ENCODE peak calls at places on chromosomes 3 and 15, in four cellular contexts. One of them, this sample, is unnamed. For H3K4me1, the result is how much of the 10 kb centered on the place peaks cover.

GRCh38 chr3:19888428-19889152 is 45.4 kb downstream of the EFHB start:
- DNase-seq in endothelial cell of umbilical vein: peak
- DNase-seq in GM12878: no peak
- DNase-seq in OCI-LY7: no peak
- DNase-seq in this sample: no peak

GRCh38 chr15:74776851-74777768 is 4.8 kb upstream of the CSK start:
- DNase-seq in OCI-LY7: peak
- DNase-seq in endothelial cell of umbilical vein: peak
- DNase-seq in GM12878: peak
- DNase-seq in this sample: no peak

GRCh38 chr3:162436826-162437225 is 940.2 kb downstream of the OTOL1 start:
- DNase-seq in OCI-LY7: no peak
- DNase-seq in endothelial cell of umbilical vein: no peak
- DNase-seq in GM12878: no peak
- DNase-seq in this sample: no peak

GRCh38 chr15:66483131-66483566 is 14.4 kb downstream of the SNAPC5 start:
- DNase-seq in endothelial cell of umbilical vein: no peak
- DNase-seq in GM12878: no peak
- DNase-seq in OCI-LY7: no peak
- DNase-seq in this sample: peak

GRCh38 chr15:67931861-67932260 is 92.0 kb upstream of the RNU6-1 start:
- DNase-seq in endothelial cell of umbilical vein: no peak
- DNase-seq in GM12878: no peak
- DNase-seq in OCI-LY7: no peak
- DNase-seq in this sample: peak

GRCh38 chr3:8512234-8512633 is 10.6 kb downstream of the LMCD1 start:
- DNase-seq in GM12878: no peak
- DNase-seq in endothelial cell of umbilical vein: no peak
- DNase-seq in OCI-LY7: no peak
- DNase-seq in this sample: no peak

GRCh38 chr3:18919158-18919557 is 229.2 kb upstream of the KCNH8 start:
- DNase-seq in OCI-LY7: no peak
- DNase-seq in endothelial cell of umbilical vein: no peak
- DNase-seq in GM12878: no peak
- DNase-seq in this sample: no peak

GRCh38 chr15:48855501-48856440 is 22.2 kb upstream of the EID1 start:
- DNase-seq in endothelial cell of umbilical vein: peak
- DNase-seq in GM12878: no peak
- DNase-seq in OCI-LY7: no peak
- DNase-seq in this sample: peak

GRCh38 chr15:101242999-101243336 is 8.9 kb downstream of the CHSY1 start:
- DNase-seq in GM12878: no peak
- DNase-seq in OCI-LY7: no peak
- DNase-seq in endothelial cell of umbilical vein: peak
- DNase-seq in this sample: no peak

GRCh38 chr3:28972921-28973320 is 307.9 kb upstream of the RBMS3 start:
- DNase-seq in endothelial cell of umbilical vein: no peak
- DNase-seq in OCI-LY7: no peak
- DNase-seq in GM12878: no peak
- DNase-seq in this sample: peak

GRCh38 chr3:46162975-46163550 is 45.0 kb downstream of the CCR1 start:
- DNase-seq in OCI-LY7: no peak
- DNase-seq in GM12878: no peak
- DNase-seq in endothelial cell of umbilical vein: no peak
- DNase-seq in this sample: no peak

GRCh38 chr15:68479870-68480269 is 47.9 kb upstream of the ITGA11 start:
- DNase-seq in GM12878: no peak
- DNase-seq in endothelial cell of umbilical vein: no peak
- DNase-seq in OCI-LY7: no peak
- DNase-seq in this sample: no peak

GRCh38 chr3:12706504-12707253 is 42.8 kb upstream of the RAF1 start:
- DNase-seq in GM12878: peak
- DNase-seq in OCI-LY7: peak
- DNase-seq in endothelial cell of umbilical vein: peak
- DNase-seq in this sample: peak

GRCh38 chr15:84797212-84797611 is 19.9 kb upstream of the ALPK3 start:
- DNase-seq in endothelial cell of umbilical vein: no peak
- DNase-seq in OCI-LY7: no peak
- DNase-seq in GM12878: no peak
- DNase-seq in this sample: peak

GRCh38 chr3:119184808-119185690 is 11.7 kb downstream of the UPK1B start:
- DNase-seq in endothelial cell of umbilical vein: no peak
- DNase-seq in GM12878: no peak
- DNase-seq in OCI-LY7: no peak
- DNase-seq in this sample: peak

DNA sequence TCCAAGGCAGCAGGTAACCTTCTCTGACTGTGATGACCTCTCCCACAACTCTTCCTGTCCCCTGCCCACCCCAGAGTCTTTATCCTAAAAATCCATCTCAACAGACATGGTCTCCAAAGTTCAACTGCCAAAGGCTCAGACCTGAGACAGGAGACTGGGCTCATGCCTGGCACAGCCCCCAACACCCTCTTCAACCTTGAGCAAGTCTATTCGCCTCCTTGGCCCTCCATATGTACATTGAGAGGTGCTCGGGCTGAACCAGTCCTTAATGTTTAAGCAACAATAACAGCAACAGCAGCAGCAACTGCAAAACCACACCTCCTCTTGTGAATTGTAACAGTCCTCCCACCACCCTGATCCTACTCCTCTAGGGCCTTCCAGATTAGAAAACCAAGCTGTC is 9.9 kb downstream of the FAM3D start:
- DNase-seq in endothelial cell of umbilical vein: no peak
- DNase-seq in OCI-LY7: no peak
- DNase-seq in GM12878: no peak
- DNase-seq in this sample: no peak
- H3K4me1 ChIP-seq in endothelial cell of umbilical vein: under half
- H3K4me1 ChIP-seq in OCI-LY7: under half
- H3K4me1 ChIP-seq in GM12878: under half
- H3K4me1 ChIP-seq in this sample: under half

DNA sequence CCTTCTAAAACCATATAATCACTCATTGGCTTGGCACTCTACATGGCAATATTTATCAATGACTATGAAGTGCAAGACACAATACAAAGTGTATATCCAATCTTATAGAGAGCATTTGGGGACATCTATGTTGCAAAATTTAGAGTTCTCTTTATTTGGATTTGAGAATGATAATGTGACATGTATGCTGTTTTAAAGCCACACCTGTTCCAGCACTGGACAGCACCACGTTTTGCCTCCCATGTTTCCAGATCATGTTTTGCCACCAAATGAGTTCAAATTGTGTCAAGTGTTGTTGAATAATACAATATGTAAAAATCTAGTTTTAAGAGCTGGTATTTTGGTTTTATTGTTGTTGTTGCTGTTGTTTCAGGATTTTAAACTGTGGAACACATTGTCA is 33.3 kb upstream of the GOLGA8A start:
- DNase-seq in endothelial cell of umbilical vein: no peak
- DNase-seq in OCI-LY7: no peak
- DNase-seq in GM12878: no peak
- DNase-seq in this sample: no peak
- H3K4me3 ChIP-seq in endothelial cell of umbilical vein: no peak
- H3K4me3 ChIP-seq in OCI-LY7: no peak
- H3K4me3 ChIP-seq in GM12878: no peak
- H3K4me3 ChIP-seq in this sample: no peak

GRCh38 chr3:149819432-149819831 is 6.4 kb downstream of the RNF13 start:
- DNase-seq in GM12878: no peak
- DNase-seq in endothelial cell of umbilical vein: no peak
- DNase-seq in OCI-LY7: no peak
- DNase-seq in this sample: no peak

GRCh38 chr3:149816326-149816725 is 3.3 kb downstream of the RNF13 start:
- DNase-seq in OCI-LY7: no peak
- DNase-seq in endothelial cell of umbilical vein: no peak
- DNase-seq in GM12878: no peak
- DNase-seq in this sample: no peak

GRCh38 chr3:149815318-149815717 is 2.3 kb downstream of the RNF13 start:
- DNase-seq in endothelial cell of umbilical vein: no peak
- DNase-seq in OCI-LY7: peak
- DNase-seq in GM12878: no peak
- DNase-seq in this sample: no peak

GRCh38 chr3:149815728-149816127 is 2.7 kb downstream of the RNF13 start:
- DNase-seq in GM12878: no peak
- DNase-seq in endothelial cell of umbilical vein: no peak
- DNase-seq in OCI-LY7: no peak
- DNase-seq in this sample: no peak

GRCh38 chr3:149816986-149817385 is 4.0 kb downstream of the RNF13 start:
- DNase-seq in endothelial cell of umbilical vein: no peak
- DNase-seq in GM12878: no peak
- DNase-seq in OCI-LY7: no peak
- DNase-seq in this sample: no peak
- H3K4me2 ChIP-seq in endothelial cell of umbilical vein: no peak
- H3K4me2 ChIP-seq in GM12878: peak
- H3K4me2 ChIP-seq in OCI-LY7: no peak
- H3K4me2 ChIP-seq in this sample: peak

GRCh38 chr3:185797108-185797881 is 27.5 kb downstream of the IGF2BP2 start:
- DNase-seq in endothelial cell of umbilical vein: no peak
- DNase-seq in OCI-LY7: no peak
- DNase-seq in GM12878: no peak
- DNase-seq in this sample: no peak
- H3K4me1 ChIP-seq in endothelial cell of umbilical vein: under half
- H3K4me1 ChIP-seq in OCI-LY7: under half
- H3K4me1 ChIP-seq in GM12878: under half
- H3K4me1 ChIP-seq in this sample: under half

GRCh38 chr3:182738583-182739514 is 54.5 kb upstream of the ATP11B start:
- DNase-seq in GM12878: no peak
- DNase-seq in OCI-LY7: no peak
- DNase-seq in endothelial cell of umbilical vein: no peak
- DNase-seq in this sample: peak
- H3K4me3 ChIP-seq in GM12878: no peak
- H3K4me3 ChIP-seq in OCI-LY7: no peak
- H3K4me3 ChIP-seq in endothelial cell of umbilical vein: no peak
- H3K4me3 ChIP-seq in this sample: no peak

DNA sequence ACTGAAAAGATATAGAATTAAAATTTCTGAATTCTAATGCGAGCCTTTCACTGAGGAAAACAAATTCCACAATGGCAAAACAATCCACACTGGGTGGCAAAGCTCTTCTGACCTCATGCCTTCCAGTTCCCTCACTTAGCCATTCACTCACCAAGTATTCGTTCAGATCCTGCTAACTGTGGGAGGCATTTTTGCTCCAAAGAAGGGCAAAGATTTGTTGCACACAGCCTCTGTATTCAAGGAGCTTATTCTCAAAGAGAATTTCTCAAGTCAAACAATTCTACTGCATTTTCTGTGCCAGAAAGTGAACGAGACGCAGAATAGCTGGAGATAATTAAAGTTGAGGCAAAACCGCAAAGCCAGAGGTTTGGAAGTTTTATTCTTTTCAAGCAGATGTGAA is 77.3 kb downstream of the CPNE4 start:
- DNase-seq in endothelial cell of umbilical vein: no peak
- DNase-seq in GM12878: no peak
- DNase-seq in OCI-LY7: no peak
- DNase-seq in this sample: no peak
- H3K4me2 ChIP-seq in endothelial cell of umbilical vein: no peak
- H3K4me2 ChIP-seq in GM12878: no peak
- H3K4me2 ChIP-seq in OCI-LY7: no peak
- H3K4me2 ChIP-seq in this sample: no peak

GRCh38 chr3:71416868-71417267 is 166.7 kb downstream of the FOXP1 start:
- DNase-seq in endothelial cell of umbilical vein: no peak
- DNase-seq in GM12878: no peak
- DNase-seq in OCI-LY7: peak
- DNase-seq in this sample: peak
- H3K4me1 ChIP-seq in endothelial cell of umbilical vein: under half
- H3K4me1 ChIP-seq in GM12878: under half
- H3K4me1 ChIP-seq in OCI-LY7: half or more
- H3K4me1 ChIP-seq in this sample: under half

GRCh38 chr3:129573493-129573892 is 30.5 kb downstream of the H1-8 start:
- DNase-seq in OCI-LY7: no peak
- DNase-seq in endothelial cell of umbilical vein: no peak
- DNase-seq in GM12878: no peak
- DNase-seq in this sample: no peak
- H3K4me3 ChIP-seq in OCI-LY7: no peak
- H3K4me3 ChIP-seq in endothelial cell of umbilical vein: no peak
- H3K4me3 ChIP-seq in GM12878: no peak
- H3K4me3 ChIP-seq in this sample: no peak

This sample was measured in fibroblast of lung.